ENCODE peak calls at places on chromosomes 2 and 18, in ten cellular contexts. R is HFF-Myc; A is NCI-H345; M is posterior cingulate gyrus; E is NCI-H1436 treated with DMSO at 0.1 percent for 48 hours; T is left cardiac atrium; O is GM10248; N is stimulated activated CD4-positive, alpha-beta T cell treated with anti-CD3 and anti-CD28 coated beads, Interleukin-15, amount 100 ng/mL, for 48 hours; J is effector CD4-positive, alpha-beta T cell; F is activated T-helper 1 cell treated with Interleukin-2 at 50 U/mL for 16 hours. Y is an unnamed sample.

GRCh38 chr18:11658989-11659388 is 30.1 kb upstream of the GNAL start:
- DNase-seq in E (no peak), F (no peak), A (no peak), O (no peak), J (no peak), M (no peak), N (no peak), T (no peak), R (no peak), Y (no peak)

GRCh38 chr2:191165190-191165643 is 14.4 kb upstream of the STAT4 start:
- DNase-seq in R (no peak), M (no peak), J (no peak), F (no peak), E (no peak), N (no peak), A (peak), T (no peak), O (peak), Y (no peak)

GRCh38 chr2:237073552-237073951 is 12.1 kb upstream of the COPS8 start:
- DNase-seq in J (no peak), T (peak), F (no peak), E (no peak), O (no peak), R (no peak), M (no peak), A (no peak), N (no peak), Y (peak)

GRCh38 chr18:26307161-26307773 is 81.0 kb downstream of the TAF4B start:
- DNase-seq in M (no peak), F (no peak), T (no peak), A (peak), N (no peak), O (peak), R (peak), E (no peak), J (no peak), Y (peak)

GRCh38 chr2:67234443-67234842 is 162.7 kb upstream of the ETAA1 start:
- DNase-seq in N (no peak), R (no peak), M (no peak), A (no peak), T (no peak), O (no peak), J (no peak), F (no peak), E (no peak), Y (peak)

GRCh38 chr18:77001041-77001440 is 131.5 kb downstream of the MBP start:
- DNase-seq in M (peak), J (no peak), N (no peak), A (no peak), R (no peak), E (no peak), F (no peak), T (no peak), O (no peak), Y (no peak)

GRCh38 chr2:130799295-130799694 is 37.4 kb upstream of the ARHGEF4 start:
- DNase-seq in A (no peak), N (no peak), J (no peak), O (no peak), F (no peak), E (no peak), M (peak), R (no peak), T (no peak), Y (no peak)

GRCh38 chr2:84781942-84782716 is 98.8 kb downstream of the TRABD2A start:
- DNase-seq in E (no peak), F (peak), N (peak), O (peak), A (no peak), T (no peak), R (no peak), J (peak), M (no peak), Y (peak)

GRCh38 chr2:184302506-184302905 is 295.8 kb upstream of the ZNF804A start:
- DNase-seq in R (no peak), N (no peak), O (no peak), E (no peak), J (no peak), T (no peak), M (no peak), A (no peak), F (no peak), Y (no peak)

GRCh38 chr2:235171511-235172130 is 219.8 kb downstream of the SH3BP4 start:
- DNase-seq in O (no peak), E (no peak), M (no peak), A (no peak), J (no peak), F (no peak), T (no peak), N (no peak), R (no peak), Y (peak)

GRCh38 chr2:237624565-237624964 is 2.8 kb upstream of the LRRFIP1 start:
- DNase-seq in M (no peak), F (no peak), A (no peak), N (no peak), E (no peak), O (peak), R (no peak), J (no peak), T (no peak), Y (no peak)

GRCh38 chr2:240296104-240296406 is 139.4 kb upstream of the GPC1 start:
- DNase-seq in A (no peak), E (no peak), R (no peak), N (no peak), M (peak), F (no peak), T (no peak), J (no peak), O (no peak), Y (no peak)

GRCh38 chr2:132978840-132979239 is 308.8 kb upstream of the LYPD1 start:
- DNase-seq in E (no peak), F (no peak), A (no peak), N (no peak), M (no peak), R (no peak), J (no peak), O (no peak), T (no peak), Y (no peak)

GRCh38 chr2:3779650-3780049 is 76.3 kb downstream of the DCDC2C start:
- DNase-seq in M (no peak), N (no peak), F (no peak), T (no peak), R (no peak), J (no peak), A (no peak), E (no peak), O (no peak), Y (no peak)

GRCh38 chr2:171158790-171159325 is 1.8 kb downstream of the TLK1 start:
- DNase-seq in M (no peak), O (no peak), R (no peak), T (no peak), J (no peak), N (no peak), F (no peak), E (no peak), A (no peak), Y (no peak)

GRCh38 chr2:10355471-10356458 is 53.1 kb downstream of the HPCAL1 start:
- DNase-seq in A (peak), N (no peak), E (peak), R (no peak), J (no peak), M (peak), T (no peak), O (no peak), F (no peak), Y (no peak)

GRCh38 chr2:238709961-238710360 is 137.9 kb upstream of the TWIST2 start:
- DNase-seq in O (no peak), A (no peak), R (no peak), M (no peak), F (no peak), T (no peak), J (no peak), N (no peak), E (no peak), Y (no peak)

GRCh38 chr18:11419336-11419735 is 190.1 kb upstream of the SLC35G4 start:
- DNase-seq in N (no peak), F (no peak), J (no peak), E (no peak), R (no peak), M (no peak), T (no peak), A (no peak), O (no peak), Y (no peak)

GRCh38 chr18:78232196-78232595 is 747.4 kb upstream of the SALL3 start:
- DNase-seq in R (no peak), O (no peak), M (no peak), E (no peak), J (no peak), A (no peak), N (no peak), F (no peak), T (no peak), Y (no peak)

GRCh38 chr2:112947374-112947773 is 30.4 kb upstream of the IL36G start:
- DNase-seq in J (no peak), R (no peak), F (no peak), N (no peak), T (no peak), A (no peak), E (no peak), O (no peak), M (no peak), Y (no peak)

GRCh38 chr2:234981197-234982095 is 29.6 kb downstream of the SH3BP4 start:
- DNase-seq in R (peak), J (no peak), A (peak), T (peak), F (no peak), M (no peak), E (no peak), O (no peak), N (no peak), Y (peak)

GRCh38 chr2:14756122-14756541 is 123.6 kb downstream of the LRATD1 start:
- DNase-seq in J (no peak), A (no peak), R (no peak), F (no peak), N (no peak), M (no peak), O (no peak), E (no peak), T (no peak), Y (peak)

GRCh38 chr2:187435756-187436155 is 12.3 kb downstream of the CALCRL start:
- DNase-seq in O (no peak), T (no peak), A (no peak), J (no peak), F (no peak), N (no peak), R (no peak), M (no peak), E (no peak), Y (peak)

GRCh38 chr2:68901199-68901515 is 30.0 kb upstream of the BMP10 start:
- DNase-seq in M (no peak), N (no peak), A (no peak), O (no peak), F (no peak), R (no peak), E (no peak), J (no peak), T (no peak), Y (no peak)

GRCh38 chr2:209790066-209790728 is 18.6 kb downstream of the UNC80 start:
- DNase-seq in T (no peak), R (no peak), M (no peak), O (no peak), N (no peak), E (no peak), F (no peak), J (no peak), A (no peak), Y (no peak)

GRCh38 chr2:205409403-205409802 is 272.9 kb upstream of the NRP2 start:
- DNase-seq in F (no peak), A (no peak), E (no peak), N (no peak), R (no peak), T (no peak), M (no peak), J (no peak), O (no peak), Y (peak)

GRCh38 chr2:64222351-64222750 is 78.1 kb upstream of the PELI1 start:
- DNase-seq in T (no peak), R (no peak), O (no peak), E (no peak), J (no peak), F (no peak), M (no peak), A (no peak), N (no peak), Y (peak)

GRCh38 chr2:215680605-215681598 is 245.0 kb upstream of the FN1 start:
- DNase-seq in N (peak), T (no peak), J (no peak), E (no peak), O (no peak), F (no peak), M (no peak), R (no peak), A (peak), Y (peak)

GRCh38 chr2:43169987-43170732 is 56.2 kb downstream of the ZFP36L2 start:
- DNase-seq in M (peak), A (no peak), E (no peak), R (no peak), T (no peak), N (peak), F (peak), J (peak), O (peak), Y (no peak)

GRCh38 chr2:45909677-45910191 is 258.3 kb downstream of the PRKCE start:
- DNase-seq in E (no peak), F (no peak), J (no peak), R (no peak), M (no peak), T (no peak), A (no peak), O (peak), N (no peak), Y (no peak)

GRCh38 chr2:229431331-229431954 is 160.4 kb upstream of the PID1 start:
- DNase-seq in E (no peak), M (no peak), T (no peak), F (no peak), O (no peak), J (no peak), N (no peak), A (peak), R (no peak), Y (peak)

GRCh38 chr2:193793914-193794313 is 1599.2 kb upstream of the TMEFF2 start:
- DNase-seq in E (no peak), T (no peak), N (no peak), J (no peak), M (no peak), A (no peak), R (no peak), O (no peak), F (no peak), Y (peak)

GRCh38 chr2:207483477-207483876 is 46.3 kb upstream of the CREB1 start:
- DNase-seq in O (no peak), T (no peak), A (no peak), M (no peak), N (no peak), F (no peak), R (no peak), E (no peak), J (no peak), Y (peak)

GRCh38 chr2:26633351-26633945 is 7.7 kb downstream of the CIB4 start:
- DNase-seq in M (peak), T (no peak), F (no peak), R (no peak), O (no peak), A (no peak), J (no peak), N (no peak), E (no peak), Y (no peak)

GRCh38 chr2:25336446-25336845 is 5.3 kb downstream of the DNMT3A start:
- DNase-seq in E (no peak), M (peak), T (no peak), N (no peak), O (no peak), R (no peak), F (no peak), A (no peak), J (no peak), Y (no peak)

GRCh38 chr2:102258386-102259074 is 52.8 kb upstream of the IL1RL1 start:
- DNase-seq in F (no peak), A (no peak), J (no peak), N (no peak), R (peak), E (no peak), T (no peak), M (no peak), O (no peak), Y (peak)

GRCh38 chr18:78273876-78274275 is 705.7 kb upstream of the SALL3 start:
- DNase-seq in N (no peak), R (no peak), E (no peak), F (no peak), T (no peak), M (no peak), A (no peak), O (no peak), J (no peak), Y (no peak)

GRCh38 chr2:185291035-185291647 is 447.5 kb upstream of the FSIP2 start:
- DNase-seq in T (peak), J (no peak), M (peak), E (no peak), F (no peak), A (peak), N (peak), O (peak), R (no peak), Y (peak)